ENCODE peak calls at places on chromosomes 11 and 22, in four cellular contexts. One of them, this sample, is unnamed.

GRCh38 chr11:122663764-122664163 is 8.2 kb downstream of the UBASH3B start:
- DNase-seq in uterus: no peak
- DNase-seq in heart left ventricle: no peak
- DNase-seq in A549: no peak
- DNase-seq in this sample: no peak

GRCh38 chr11:65421204-65422103 is 1.1 kb upstream of the NEAT1 start:
- DNase-seq in heart left ventricle: peak
- DNase-seq in A549: peak
- DNase-seq in uterus: peak
- DNase-seq in this sample: peak

GRCh38 chr22:21697866-21698265 is 32.1 kb downstream of the PPIL2 start:
- DNase-seq in A549: no peak
- DNase-seq in heart left ventricle: no peak
- DNase-seq in uterus: no peak
- DNase-seq in this sample: no peak

GRCh38 chr11:33089776-33090175 is 50.4 kb downstream of the TCP11L1 start:
- DNase-seq in A549: no peak
- DNase-seq in uterus: no peak
- DNase-seq in heart left ventricle: no peak
- DNase-seq in this sample: no peak

GRCh38 chr11:72722050-72722748 is 30.0 kb downstream of the ARAP1 start:
- DNase-seq in heart left ventricle: peak
- DNase-seq in A549: peak
- DNase-seq in uterus: peak
- DNase-seq in this sample: peak

GRCh38 chr11:57641011-57641410 is 8.7 kb downstream of the YPEL4 start:
- DNase-seq in A549: no peak
- DNase-seq in heart left ventricle: no peak
- DNase-seq in uterus: no peak
- DNase-seq in this sample: no peak

GRCh38 chr11:68314886-68315580 is 2.6 kb downstream of the LRP5 start:
- DNase-seq in A549: no peak
- DNase-seq in heart left ventricle: peak
- DNase-seq in uterus: peak
- DNase-seq in this sample: peak

GRCh38 chr22:41123151-41123550 is 30.8 kb downstream of the EP300 start:
- DNase-seq in A549: no peak
- DNase-seq in heart left ventricle: no peak
- DNase-seq in uterus: no peak
- DNase-seq in this sample: no peak

GRCh38 chr11:8871283-8871775 is 39.7 kb upstream of the AKIP1 start:
- DNase-seq in A549: peak
- DNase-seq in uterus: peak
- DNase-seq in heart left ventricle: peak
- DNase-seq in this sample: peak

GRCh38 chr22:16917144-16918003 is 90.6 kb downstream of the GAB4 start:
- DNase-seq in uterus: peak
- DNase-seq in heart left ventricle: peak
- DNase-seq in A549: peak
- DNase-seq in this sample: peak

GRCh38 chr11:133896028-133896427 is 50.7 kb upstream of the SPATA19 start:
- DNase-seq in A549: no peak
- DNase-seq in heart left ventricle: no peak
- DNase-seq in uterus: no peak
- DNase-seq in this sample: no peak

GRCh38 chr22:50035976-50036375 is 22.1 kb downstream of the TTLL8 start:
- DNase-seq in A549: no peak
- DNase-seq in uterus: no peak
- DNase-seq in heart left ventricle: no peak
- DNase-seq in this sample: no peak

GRCh38 chr22:47411006-47411405 is 648.6 kb downstream of the TBC1D22A start:
- DNase-seq in A549: no peak
- DNase-seq in heart left ventricle: no peak
- DNase-seq in uterus: no peak
- DNase-seq in this sample: no peak

GRCh38 chr11:57638005-57638760 is 11.5 kb downstream of the YPEL4 start:
- DNase-seq in A549: peak
- DNase-seq in heart left ventricle: peak
- DNase-seq in uterus: peak
- DNase-seq in this sample: peak

GRCh38 chr11:68960299-68961071 is 20.3 kb downstream of the MRGPRD start:
- DNase-seq in heart left ventricle: no peak
- DNase-seq in uterus: no peak
- DNase-seq in A549: no peak
- DNase-seq in this sample: no peak

GRCh38 chr22:19179472-19180048 is 1.0 kb upstream of the SLC25A1 start:
- DNase-seq in heart left ventricle: peak
- DNase-seq in A549: peak
- DNase-seq in uterus: peak
- DNase-seq in this sample: peak

GRCh38 chr11:1199689-1200610 is 22.9 kb upstream of the MUC5B start:
- DNase-seq in A549: no peak
- DNase-seq in heart left ventricle: no peak
- DNase-seq in uterus: no peak
- DNase-seq in this sample: no peak

GRCh38 chr22:17350292-17350691 is 19.0 kb upstream of the CECR2 start:
- DNase-seq in A549: no peak
- DNase-seq in uterus: no peak
- DNase-seq in heart left ventricle: no peak
- DNase-seq in this sample: no peak

GRCh38 chr22:47059076-47059475 is 296.6 kb downstream of the TBC1D22A start:
- DNase-seq in heart left ventricle: no peak
- DNase-seq in A549: no peak
- DNase-seq in uterus: no peak
- DNase-seq in this sample: no peak

GRCh38 chr11:67572747-67573419 is 10.7 kb upstream of the GSTP1 start:
- DNase-seq in A549: no peak
- DNase-seq in heart left ventricle: peak
- DNase-seq in uterus: peak
- DNase-seq in this sample: no peak

GRCh38 chr11:60842688-60843605 is 1.0 kb downstream of the CCDC86 start:
- DNase-seq in A549: no peak
- DNase-seq in heart left ventricle: no peak
- DNase-seq in uterus: no peak
- DNase-seq in this sample: no peak

GRCh38 chr22:32700186-32700882 is 101.2 kb upstream of the TIMP3 start:
- DNase-seq in heart left ventricle: peak
- DNase-seq in A549: no peak
- DNase-seq in uterus: peak
- DNase-seq in this sample: no peak

GRCh38 chr11:72670041-72670440 is 4.2 kb downstream of the PDE2A start:
- DNase-seq in heart left ventricle: no peak
- DNase-seq in uterus: no peak
- DNase-seq in A549: no peak
- DNase-seq in this sample: no peak

GRCh38 chr11:67213251-67213650 is 53.0 kb upstream of the GRK2 start:
- DNase-seq in uterus: no peak
- DNase-seq in heart left ventricle: no peak
- DNase-seq in A549: no peak
- DNase-seq in this sample: no peak

GRCh38 chr22:40183029-40183581 is 5.4 kb downstream of the TNRC6B start:
- DNase-seq in A549: no peak
- DNase-seq in uterus: no peak
- DNase-seq in heart left ventricle: no peak
- DNase-seq in this sample: peak

GRCh38 chr11:6631356-6631890 is 12.2 kb upstream of the TPP1 start:
- DNase-seq in A549: no peak
- DNase-seq in heart left ventricle: no peak
- DNase-seq in uterus: no peak
- DNase-seq in this sample: no peak

GRCh38 chr22:21632237-21632895 is at the start of gene CCDC116:
- DNase-seq in uterus: no peak
- DNase-seq in heart left ventricle: no peak
- DNase-seq in A549: no peak
- DNase-seq in this sample: no peak

GRCh38 chr11:71325418-71326327 is 73.3 kb upstream of the SHANK2 start:
- DNase-seq in heart left ventricle: no peak
- DNase-seq in A549: no peak
- DNase-seq in uterus: no peak
- DNase-seq in this sample: no peak

GRCh38 chr11:65419773-65420481 is 2.7 kb upstream of the NEAT1 start:
- DNase-seq in heart left ventricle: peak
- DNase-seq in A549: no peak
- DNase-seq in uterus: peak
- DNase-seq in this sample: peak

GRCh38 chr11:132604446-132604845 is 927.9 kb downstream of the OPCML start:
- DNase-seq in heart left ventricle: no peak
- DNase-seq in A549: no peak
- DNase-seq in uterus: no peak
- DNase-seq in this sample: no peak

GRCh38 chr22:49035818-49036457 is 791.7 kb downstream of the BRD1 start:
- DNase-seq in uterus: no peak
- DNase-seq in heart left ventricle: no peak
- DNase-seq in A549: no peak
- DNase-seq in this sample: no peak

GRCh38 chr11:67308031-67308866 is 4.9 kb downstream of the SSH3 start:
- DNase-seq in heart left ventricle: no peak
- DNase-seq in A549: no peak
- DNase-seq in uterus: no peak
- DNase-seq in this sample: no peak

GRCh38 chr11:72519220-72519881 is 85.0 kb upstream of the CLPB start:
- DNase-seq in uterus: no peak
- DNase-seq in heart left ventricle: no peak
- DNase-seq in A549: no peak
- DNase-seq in this sample: no peak

GRCh38 chr22:20508815-20509271 is 1.4 kb downstream of the MED15 start:
- DNase-seq in A549: no peak
- DNase-seq in uterus: no peak
- DNase-seq in heart left ventricle: no peak
- DNase-seq in this sample: no peak

GRCh38 chr22:30444632-30445437 is 19.3 kb downstream of the MTFP1 start:
- DNase-seq in heart left ventricle: no peak
- DNase-seq in A549: peak
- DNase-seq in uterus: no peak
- DNase-seq in this sample: no peak
- TF ChIP-seq POLR2A in heart left ventricle: no peak
- TF ChIP-seq POLR2A in A549: peak
- TF ChIP-seq POLR2A in uterus: no peak
- TF ChIP-seq POLR2A in this sample: no peak

DNA sequence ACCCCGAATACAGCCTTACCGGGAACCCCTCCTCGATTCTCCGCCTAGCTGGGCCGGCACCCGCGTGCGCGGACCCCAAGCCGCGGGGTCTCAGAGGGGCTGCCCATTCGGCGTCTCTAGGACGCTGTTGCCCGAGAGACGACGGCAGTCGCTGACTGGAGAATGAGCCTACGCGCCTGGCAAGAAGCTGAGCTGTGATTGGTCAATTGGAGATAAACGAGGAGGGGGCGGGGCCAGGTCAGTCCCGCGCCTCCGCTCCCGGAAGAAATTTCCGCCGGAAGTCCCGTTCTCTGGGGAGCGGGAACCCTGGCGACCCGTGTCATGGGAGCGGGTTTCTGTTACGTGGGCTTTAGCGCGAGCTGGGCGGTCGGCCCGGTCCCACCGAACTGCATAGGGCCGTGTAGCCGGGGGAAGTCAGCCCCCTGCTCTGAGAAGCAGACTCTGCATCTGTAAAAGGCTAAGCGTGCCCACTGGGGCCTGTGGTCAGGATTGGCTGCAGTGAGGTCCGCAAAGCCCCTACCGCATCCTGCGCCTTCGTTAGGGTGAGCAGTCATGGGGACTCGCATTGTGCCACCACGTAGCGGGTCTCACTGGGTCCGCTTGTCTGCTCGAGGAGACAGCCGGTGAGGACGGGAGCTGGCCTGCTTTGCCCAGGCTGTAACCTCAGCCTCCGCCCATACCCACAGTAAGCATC is at the start of gene EFCAB6:
- DNase-seq in uterus: peak
- DNase-seq in A549: peak
- DNase-seq in heart left ventricle: peak
- DNase-seq in this sample: peak
- TF ChIP-seq POLR2A in uterus: no peak
- TF ChIP-seq POLR2A in A549: peak
- TF ChIP-seq POLR2A in heart left ventricle: peak
- TF ChIP-seq POLR2A in this sample: no peak

DNA sequence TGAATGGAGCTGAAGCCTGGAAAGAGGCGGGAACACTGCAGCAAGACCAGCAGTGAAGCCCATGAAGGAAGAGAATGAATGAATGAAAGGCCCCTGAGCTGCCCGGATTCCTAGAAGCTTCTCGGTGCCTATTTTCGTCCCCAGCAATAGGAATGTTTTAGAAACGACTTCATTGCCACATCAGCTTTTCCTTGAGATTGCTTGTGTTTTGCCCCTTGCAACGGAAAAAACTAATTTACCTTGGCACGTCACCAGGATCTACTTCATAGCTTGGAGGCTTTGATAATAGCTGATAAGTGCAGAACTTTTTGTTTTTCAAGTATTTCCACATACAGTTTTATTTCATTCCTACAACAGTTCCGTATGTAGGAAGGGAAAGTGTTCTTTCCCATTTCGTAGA is 248.9 kb upstream of the NARS2 start:
- DNase-seq in A549: no peak
- DNase-seq in uterus: no peak
- DNase-seq in heart left ventricle: no peak
- DNase-seq in this sample: no peak
- TF ChIP-seq POLR2A in A549: no peak
- TF ChIP-seq POLR2A in uterus: no peak
- TF ChIP-seq POLR2A in heart left ventricle: no peak
- TF ChIP-seq POLR2A in this sample: no peak

GRCh38 chr11:47189100-47189834 is 3.0 kb upstream of the PACSIN3 start:
- DNase-seq in uterus: no peak
- DNase-seq in A549: peak
- DNase-seq in heart left ventricle: no peak
- DNase-seq in this sample: peak

GRCh38 chr11:47187723-47188122 is 1.5 kb upstream of the PACSIN3 start:
- DNase-seq in A549: no peak
- DNase-seq in heart left ventricle: no peak
- DNase-seq in uterus: no peak
- DNase-seq in this sample: no peak

GRCh38 chr11:47186937-47187681 is 875 bp upstream of the PACSIN3 start:
- DNase-seq in A549: no peak
- DNase-seq in heart left ventricle: peak
- DNase-seq in uterus: peak
- DNase-seq in this sample: no peak

GRCh38 chr11:47186076-47186936 is at the start of gene PACSIN3:
- DNase-seq in A549: peak
- DNase-seq in uterus: no peak
- DNase-seq in heart left ventricle: peak
- DNase-seq in this sample: peak

GRCh38 chr11:47188262-47188661 is 2.0 kb upstream of the PACSIN3 start:
- DNase-seq in heart left ventricle: no peak
- DNase-seq in uterus: no peak
- DNase-seq in A549: no peak
- DNase-seq in this sample: no peak
- TF ChIP-seq POLR2A in heart left ventricle: no peak
- TF ChIP-seq POLR2A in uterus: no peak
- TF ChIP-seq POLR2A in A549: no peak
- TF ChIP-seq POLR2A in this sample: no peak